ENCODE peak calls at places on chromosomes 7 and 10, in seven cellular contexts. One of them, this sample, is unnamed.

GRCh38 chr10:110279062-110279986 is 25.4 kb downstream of the SMNDC1 start:
- DNase-seq in mammary epithelial cell: peak; percentile 43
- DNase-seq in GM23338: peak; percentile 79
- DNase-seq in testis: peak; percentile 78
- DNase-seq in GM06990: no peak
- DNase-seq in psoas muscle: peak; percentile 30
- DNase-seq in dorsolateral prefrontal cortex: no peak
- DNase-seq in this sample: no peak

GRCh38 chr7:93551063-93551895 is 23.2 kb downstream of the CALCR start:
- DNase-seq in mammary epithelial cell: peak; percentile 5
- DNase-seq in psoas muscle: no peak
- DNase-seq in GM23338: peak; percentile 92
- DNase-seq in dorsolateral prefrontal cortex: no peak
- DNase-seq in GM06990: no peak
- DNase-seq in testis: peak; percentile 23
- DNase-seq in this sample: no peak

GRCh38 chr10:103739039-103739764 is 116.2 kb downstream of the SH3PXD2A start:
- DNase-seq in GM23338: peak; percentile 61
- DNase-seq in dorsolateral prefrontal cortex: no peak
- DNase-seq in testis: peak; percentile 45
- DNase-seq in psoas muscle: peak; percentile 42
- DNase-seq in GM06990: no peak
- DNase-seq in mammary epithelial cell: peak; percentile 92
- DNase-seq in this sample: peak; percentile 29

GRCh38 chr7:133688483-133689239 is 435.8 kb downstream of the EXOC4 start:
- DNase-seq in testis: no peak
- DNase-seq in mammary epithelial cell: peak; percentile 51
- DNase-seq in GM06990: no peak
- DNase-seq in dorsolateral prefrontal cortex: no peak
- DNase-seq in GM23338: no peak
- DNase-seq in psoas muscle: no peak
- DNase-seq in this sample: no peak

GRCh38 chr7:140348161-140348849 is 50.0 kb downstream of the SLC37A3 start:
- DNase-seq in testis: no peak
- DNase-seq in dorsolateral prefrontal cortex: no peak
- DNase-seq in GM06990: no peak
- DNase-seq in psoas muscle: no peak
- DNase-seq in mammary epithelial cell: no peak
- DNase-seq in GM23338: no peak
- DNase-seq in this sample: no peak

GRCh38 chr7:146208484-146208883 is 91.9 kb downstream of the CNTNAP2 start:
- DNase-seq in GM06990: no peak
- DNase-seq in dorsolateral prefrontal cortex: no peak
- DNase-seq in testis: no peak
- DNase-seq in mammary epithelial cell: no peak
- DNase-seq in psoas muscle: no peak
- DNase-seq in GM23338: no peak
- DNase-seq in this sample: no peak

GRCh38 chr7:82109288-82109687 is 334.3 kb downstream of the CACNA2D1 start:
- DNase-seq in GM06990: no peak
- DNase-seq in GM23338: no peak
- DNase-seq in dorsolateral prefrontal cortex: no peak
- DNase-seq in mammary epithelial cell: peak; percentile 43
- DNase-seq in psoas muscle: no peak
- DNase-seq in testis: no peak
- DNase-seq in this sample: no peak

GRCh38 chr10:81866753-81867152 is 8.2 kb upstream of the NRG3 start:
- DNase-seq in psoas muscle: no peak
- DNase-seq in mammary epithelial cell: no peak
- DNase-seq in dorsolateral prefrontal cortex: no peak
- DNase-seq in GM23338: no peak
- DNase-seq in GM06990: no peak
- DNase-seq in testis: no peak
- DNase-seq in this sample: no peak

GRCh38 chr7:129635300-129636029 is 23.9 kb downstream of the NRF1 start:
- DNase-seq in testis: peak; percentile 77
- DNase-seq in dorsolateral prefrontal cortex: peak; percentile 81
- DNase-seq in mammary epithelial cell: peak; percentile 62
- DNase-seq in GM23338: peak; percentile 89
- DNase-seq in GM06990: no peak
- DNase-seq in psoas muscle: peak; percentile 40
- DNase-seq in this sample: no peak

GRCh38 chr7:143047327-143047726 is 4.8 kb upstream of the OR6V1 start:
- DNase-seq in psoas muscle: no peak
- DNase-seq in GM23338: no peak
- DNase-seq in dorsolateral prefrontal cortex: no peak
- DNase-seq in testis: no peak
- DNase-seq in GM06990: no peak
- DNase-seq in mammary epithelial cell: no peak
- DNase-seq in this sample: no peak

GRCh38 chr10:131043039-131043691 is 268.4 kb downstream of the TCERG1L start:
- DNase-seq in GM06990: peak; percentile 32
- DNase-seq in psoas muscle: no peak
- DNase-seq in mammary epithelial cell: no peak
- DNase-seq in testis: no peak
- DNase-seq in dorsolateral prefrontal cortex: no peak
- DNase-seq in GM23338: no peak
- DNase-seq in this sample: no peak

GRCh38 chr7:82897500-82897899 is 265.2 kb downstream of the PCLO start:
- DNase-seq in GM06990: no peak
- DNase-seq in GM23338: no peak
- DNase-seq in mammary epithelial cell: peak; percentile 16
- DNase-seq in psoas muscle: no peak
- DNase-seq in testis: no peak
- DNase-seq in dorsolateral prefrontal cortex: no peak
- DNase-seq in this sample: no peak

GRCh38 chr7:158407581-158408331 is 179.9 kb downstream of the PTPRN2 start:
- DNase-seq in psoas muscle: no peak
- DNase-seq in GM23338: peak; percentile 66
- DNase-seq in dorsolateral prefrontal cortex: no peak
- DNase-seq in testis: no peak
- DNase-seq in mammary epithelial cell: peak; percentile 11
- DNase-seq in GM06990: no peak
- DNase-seq in this sample: no peak

GRCh38 chr10:61760943-61761824 is 98.5 kb downstream of the CABCOCO1 start:
- DNase-seq in dorsolateral prefrontal cortex: no peak
- DNase-seq in GM06990: no peak
- DNase-seq in testis: no peak
- DNase-seq in GM23338: no peak
- DNase-seq in psoas muscle: no peak
- DNase-seq in mammary epithelial cell: peak; percentile 74
- DNase-seq in this sample: no peak

GRCh38 chr10:92081641-92082040 is 158.1 kb downstream of the BTAF1 start:
- DNase-seq in testis: no peak
- DNase-seq in dorsolateral prefrontal cortex: no peak
- DNase-seq in GM06990: no peak
- DNase-seq in GM23338: no peak
- DNase-seq in psoas muscle: no peak
- DNase-seq in mammary epithelial cell: no peak
- DNase-seq in this sample: no peak

GRCh38 chr10:102776779-102777417 is 33.1 kb downstream of the WBP1L start:
- DNase-seq in testis: peak; percentile 95
- DNase-seq in mammary epithelial cell: peak; percentile 91
- DNase-seq in GM23338: peak; percentile 83
- DNase-seq in GM06990: no peak
- DNase-seq in psoas muscle: peak; percentile 85
- DNase-seq in dorsolateral prefrontal cortex: peak; percentile 59
- DNase-seq in this sample: no peak

DNA sequence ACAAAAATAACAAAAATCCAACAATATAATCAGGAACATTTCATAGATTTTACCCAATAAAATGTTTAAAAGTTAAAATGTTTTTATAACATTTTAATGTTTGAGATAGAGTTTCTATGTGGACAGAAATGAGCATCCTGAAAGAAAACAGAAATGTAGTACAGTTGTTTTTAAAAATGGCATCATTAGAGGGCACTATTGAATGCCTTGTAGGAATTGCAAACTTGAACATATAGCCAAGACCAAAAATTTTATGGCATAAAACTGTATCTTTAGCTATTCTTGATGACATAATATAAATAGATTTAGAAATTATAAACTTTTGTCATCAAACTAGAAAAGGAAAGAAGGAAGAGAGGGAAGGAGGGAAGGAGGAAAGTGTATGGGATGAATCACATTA is 1372.7 kb downstream of the GATA3 start:
- DNase-seq in GM23338: no peak
- DNase-seq in GM06990: no peak
- DNase-seq in testis: no peak
- DNase-seq in mammary epithelial cell: no peak
- DNase-seq in dorsolateral prefrontal cortex: no peak
- DNase-seq in psoas muscle: no peak
- DNase-seq in this sample: no peak
- TF ChIP-seq CTCF in GM23338: no peak
- TF ChIP-seq CTCF in GM06990: no peak
- TF ChIP-seq CTCF in testis: no peak
- TF ChIP-seq CTCF in mammary epithelial cell: no peak
- TF ChIP-seq CTCF in dorsolateral prefrontal cortex: no peak
- TF ChIP-seq CTCF in psoas muscle: no peak
- TF ChIP-seq CTCF in this sample: no peak

GRCh38 chr10:2978111-2978510 is 89.2 kb upstream of the PFKP start:
- DNase-seq in testis: no peak
- DNase-seq in GM23338: peak; percentile 77
- DNase-seq in psoas muscle: no peak
- DNase-seq in dorsolateral prefrontal cortex: no peak
- DNase-seq in GM06990: no peak
- DNase-seq in mammary epithelial cell: peak; percentile 50
- DNase-seq in this sample: no peak
- TF ChIP-seq CTCF in testis: peak; percentile 29
- TF ChIP-seq CTCF in GM23338: peak; percentile 79
- TF ChIP-seq CTCF in psoas muscle: peak; percentile 30
- TF ChIP-seq CTCF in dorsolateral prefrontal cortex: peak; percentile 61
- TF ChIP-seq CTCF in GM06990: peak; percentile 47
- TF ChIP-seq CTCF in mammary epithelial cell: peak; percentile 68
- TF ChIP-seq CTCF in this sample: no peak

DNA sequence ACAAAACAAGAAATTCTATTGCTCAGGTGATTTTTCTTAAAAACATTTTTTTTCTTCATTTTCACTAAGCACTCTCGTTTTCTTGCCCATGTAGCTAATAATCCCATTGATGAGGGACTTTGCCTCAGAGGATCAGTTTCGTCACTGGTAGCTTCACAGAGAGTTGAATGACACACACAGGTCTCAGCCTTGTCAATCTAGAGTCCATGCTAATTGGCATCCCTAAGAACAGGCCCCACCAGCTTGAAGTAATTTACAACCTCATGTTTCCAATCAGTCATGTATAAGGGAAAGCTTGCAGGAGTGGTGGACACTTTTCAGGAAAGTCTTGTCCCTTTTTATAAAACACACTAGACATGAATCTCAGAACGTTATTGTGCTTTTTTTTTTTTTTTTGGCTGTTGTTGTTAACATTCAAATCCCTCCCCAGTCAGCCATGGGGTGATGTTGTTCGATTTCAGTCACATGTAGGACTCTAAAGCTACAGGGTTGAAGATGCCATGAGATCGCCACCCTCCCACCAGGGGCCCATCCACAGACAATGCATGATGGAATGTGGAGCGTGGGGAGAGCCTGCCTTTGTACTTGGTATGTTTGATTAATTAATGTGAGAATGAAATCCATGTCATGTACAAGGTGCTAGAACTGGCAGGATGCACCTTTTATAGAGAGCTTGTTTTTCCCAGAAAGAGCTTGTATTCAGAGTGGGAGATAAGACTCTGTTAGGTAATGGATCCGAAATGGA is 232.4 kb upstream of the FZD8 start:
- DNase-seq in mammary epithelial cell: no peak
- DNase-seq in dorsolateral prefrontal cortex: no peak
- DNase-seq in GM23338: no peak
- DNase-seq in GM06990: no peak
- DNase-seq in psoas muscle: no peak
- DNase-seq in testis: no peak
- DNase-seq in this sample: no peak
- TF ChIP-seq CTCF in mammary epithelial cell: no peak
- TF ChIP-seq CTCF in dorsolateral prefrontal cortex: no peak
- TF ChIP-seq CTCF in GM23338: no peak
- TF ChIP-seq CTCF in GM06990: no peak
- TF ChIP-seq CTCF in psoas muscle: no peak
- TF ChIP-seq CTCF in testis: no peak
- TF ChIP-seq CTCF in this sample: no peak

GRCh38 chr10:116768786-116769185 is 26.4 kb upstream of the HSPA12A start:
- DNase-seq in dorsolateral prefrontal cortex: no peak
- DNase-seq in testis: no peak
- DNase-seq in GM06990: no peak
- DNase-seq in GM23338: no peak
- DNase-seq in mammary epithelial cell: no peak
- DNase-seq in psoas muscle: peak; percentile 21
- DNase-seq in this sample: no peak

GRCh38 chr10:116767235-116767634 is 24.9 kb upstream of the HSPA12A start:
- DNase-seq in psoas muscle: no peak
- DNase-seq in testis: peak; percentile 37
- DNase-seq in GM06990: no peak
- DNase-seq in mammary epithelial cell: no peak
- DNase-seq in GM23338: peak; percentile 16
- DNase-seq in dorsolateral prefrontal cortex: no peak
- DNase-seq in this sample: no peak

GRCh38 chr10:116764979-116765378 is 22.6 kb upstream of the HSPA12A start:
- DNase-seq in GM23338: no peak
- DNase-seq in dorsolateral prefrontal cortex: no peak
- DNase-seq in testis: no peak
- DNase-seq in GM06990: no peak
- DNase-seq in mammary epithelial cell: no peak
- DNase-seq in psoas muscle: no peak
- DNase-seq in this sample: no peak

GRCh38 chr10:116765549-116766162 is 23.3 kb upstream of the HSPA12A start:
- DNase-seq in psoas muscle: no peak
- DNase-seq in testis: peak; percentile 58
- DNase-seq in GM23338: peak; percentile 79
- DNase-seq in mammary epithelial cell: no peak
- DNase-seq in dorsolateral prefrontal cortex: peak; percentile 54
- DNase-seq in GM06990: no peak
- DNase-seq in this sample: no peak

DNA sequence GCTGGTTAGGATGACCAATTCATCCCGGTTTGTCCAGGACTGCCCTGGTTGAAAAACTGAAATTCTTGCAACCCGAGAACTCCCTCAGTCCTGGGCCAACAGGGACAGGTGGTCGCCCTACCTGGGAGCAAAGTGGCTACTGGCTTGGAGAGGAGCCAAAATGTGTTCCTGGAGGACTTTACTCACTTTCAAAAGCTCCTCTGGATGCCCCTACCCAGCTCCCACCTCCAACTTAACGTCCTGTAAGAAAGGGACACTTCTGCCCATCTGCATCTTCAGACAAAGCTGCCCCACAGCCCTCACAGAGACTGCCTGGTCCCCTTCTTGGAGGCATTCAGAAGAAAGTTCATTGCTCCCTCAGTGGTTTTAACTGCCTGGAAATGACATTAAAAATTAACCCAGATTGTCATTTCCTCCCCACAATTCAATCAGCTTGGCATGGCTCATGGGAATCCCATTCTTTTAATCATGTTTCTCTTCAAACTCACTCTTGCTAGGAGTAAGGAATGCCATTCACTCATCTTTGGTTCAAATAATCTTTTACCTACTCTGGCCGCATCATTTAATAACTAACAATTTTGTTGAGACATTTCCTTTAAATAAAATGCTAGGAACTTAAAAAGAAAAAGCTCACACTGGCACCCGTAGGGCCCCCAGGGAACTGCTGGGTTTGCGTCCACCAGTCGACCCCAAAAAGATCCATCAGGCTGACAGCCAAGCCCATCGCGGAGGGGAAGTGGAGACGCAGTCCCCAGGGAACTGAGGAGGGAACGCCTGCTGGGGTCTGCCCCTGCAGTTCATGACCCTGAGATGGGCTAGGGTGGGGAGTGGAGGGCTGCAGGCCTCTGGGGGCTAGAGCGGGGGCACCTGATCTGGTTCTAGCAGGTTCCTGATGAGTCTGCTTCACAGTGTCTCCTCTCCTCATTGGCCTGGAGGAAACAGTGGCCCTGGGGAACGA is 24.2 kb upstream of the HSPA12A start:
- DNase-seq in mammary epithelial cell: no peak
- DNase-seq in testis: no peak
- DNase-seq in GM06990: no peak
- DNase-seq in dorsolateral prefrontal cortex: no peak
- DNase-seq in psoas muscle: no peak
- DNase-seq in GM23338: peak; percentile 28
- DNase-seq in this sample: no peak
- TF ChIP-seq CTCF in mammary epithelial cell: no peak
- TF ChIP-seq CTCF in testis: no peak
- TF ChIP-seq CTCF in GM06990: no peak
- TF ChIP-seq CTCF in dorsolateral prefrontal cortex: no peak
- TF ChIP-seq CTCF in psoas muscle: no peak
- TF ChIP-seq CTCF in GM23338: peak; percentile 21
- TF ChIP-seq CTCF in this sample: no peak